ENCODE peak calls at places on chromosomes 11 and 22, in four cellular contexts. One of them, this sample, is unnamed. For H3K4me1, the result is how much of the 10 kb centered on the place peaks cover.

GRCh38 chr11:44977493-44977984 is 26.9 kb upstream of the TP53I11 start:
- DNase-seq in esophagus squamous epithelium: no peak
- DNase-seq in cardiac muscle cell: peak
- DNase-seq in tibial nerve: no peak
- DNase-seq in this sample: no peak

GRCh38 chr11:114886644-114887259 is 208.4 kb downstream of the NXPE2 start:
- DNase-seq in esophagus squamous epithelium: no peak
- DNase-seq in cardiac muscle cell: no peak
- DNase-seq in tibial nerve: no peak
- DNase-seq in this sample: no peak

GRCh38 chr11:122691751-122692150 is 36.2 kb downstream of the UBASH3B start:
- DNase-seq in esophagus squamous epithelium: no peak
- DNase-seq in cardiac muscle cell: no peak
- DNase-seq in tibial nerve: no peak
- DNase-seq in this sample: no peak

GRCh38 chr11:47731466-47731865 is 16.3 kb upstream of the AGBL2 start:
- DNase-seq in esophagus squamous epithelium: no peak
- DNase-seq in cardiac muscle cell: no peak
- DNase-seq in tibial nerve: no peak
- DNase-seq in this sample: no peak

GRCh38 chr22:32042924-32043323 is at the start of gene SLC5A1:
- DNase-seq in esophagus squamous epithelium: no peak
- DNase-seq in cardiac muscle cell: no peak
- DNase-seq in tibial nerve: no peak
- DNase-seq in this sample: no peak

GRCh38 chr11:44766972-44767278 is 40.2 kb downstream of the TSPAN18 start:
- DNase-seq in esophagus squamous epithelium: no peak
- DNase-seq in cardiac muscle cell: peak
- DNase-seq in tibial nerve: no peak
- DNase-seq in this sample: no peak

GRCh38 chr11:85950317-85951048 is 95.3 kb downstream of the CCDC83 start:
- DNase-seq in esophagus squamous epithelium: no peak
- DNase-seq in cardiac muscle cell: no peak
- DNase-seq in tibial nerve: no peak
- DNase-seq in this sample: peak

GRCh38 chr22:49946612-49947295 is 13.8 kb upstream of the PIM3 start:
- DNase-seq in esophagus squamous epithelium: no peak
- DNase-seq in cardiac muscle cell: no peak
- DNase-seq in tibial nerve: no peak
- DNase-seq in this sample: no peak

GRCh38 chr11:112320668-112321067 is 60.0 kb upstream of the PLET1 start:
- DNase-seq in esophagus squamous epithelium: no peak
- DNase-seq in cardiac muscle cell: peak
- DNase-seq in tibial nerve: peak
- DNase-seq in this sample: no peak

GRCh38 chr22:48919851-48920589 is 907.7 kb downstream of the BRD1 start:
- DNase-seq in esophagus squamous epithelium: no peak
- DNase-seq in cardiac muscle cell: no peak
- DNase-seq in tibial nerve: no peak
- DNase-seq in this sample: no peak

GRCh38 chr11:73322111-73322985 is 14.3 kb downstream of the ARHGEF17 start:
- DNase-seq in esophagus squamous epithelium: no peak
- DNase-seq in cardiac muscle cell: peak
- DNase-seq in tibial nerve: no peak
- DNase-seq in this sample: no peak

GRCh38 chr11:11420512-11420911 is 67.5 kb upstream of the CSNK2A3 start:
- DNase-seq in esophagus squamous epithelium: no peak
- DNase-seq in cardiac muscle cell: no peak
- DNase-seq in tibial nerve: no peak
- DNase-seq in this sample: no peak

GRCh38 chr11:8867035-8867434 is 44.0 kb upstream of the AKIP1 start:
- DNase-seq in esophagus squamous epithelium: no peak
- DNase-seq in cardiac muscle cell: peak
- DNase-seq in tibial nerve: no peak
- DNase-seq in this sample: no peak

GRCh38 chr11:12573707-12574106 is 100.5 kb upstream of the TEAD1 start:
- DNase-seq in esophagus squamous epithelium: no peak
- DNase-seq in cardiac muscle cell: no peak
- DNase-seq in tibial nerve: no peak
- DNase-seq in this sample: peak

GRCh38 chr11:21783954-21784353 is 408.9 kb upstream of the ANO5 start:
- DNase-seq in esophagus squamous epithelium: no peak
- DNase-seq in cardiac muscle cell: no peak
- DNase-seq in tibial nerve: no peak
- DNase-seq in this sample: no peak
- TF ChIP-seq CTCF in esophagus squamous epithelium: no peak
- TF ChIP-seq CTCF in cardiac muscle cell: no peak
- TF ChIP-seq CTCF in tibial nerve: no peak
- TF ChIP-seq CTCF in this sample: no peak

GRCh38 chr22:17087176-17088131 is 2.7 kb downstream of the IL17RA start:
- DNase-seq in esophagus squamous epithelium: no peak
- DNase-seq in cardiac muscle cell: peak
- DNase-seq in tibial nerve: no peak
- DNase-seq in this sample: no peak

GRCh38 chr22:17084554-17085276 is at the start of gene IL17RA:
- DNase-seq in esophagus squamous epithelium: peak
- DNase-seq in cardiac muscle cell: peak
- DNase-seq in tibial nerve: peak
- DNase-seq in this sample: peak

GRCh38 chr22:17086301-17086700 is 1.5 kb downstream of the IL17RA start:
- DNase-seq in esophagus squamous epithelium: no peak
- DNase-seq in cardiac muscle cell: no peak
- DNase-seq in tibial nerve: no peak
- DNase-seq in this sample: no peak

GRCh38 chr22:17085277-17086091 is 684 bp downstream of the IL17RA start:
- DNase-seq in esophagus squamous epithelium: no peak
- DNase-seq in cardiac muscle cell: no peak
- DNase-seq in tibial nerve: no peak
- DNase-seq in this sample: peak

GRCh38 chr22:17086750-17087149 is 1.9 kb downstream of the IL17RA start:
- DNase-seq in esophagus squamous epithelium: no peak
- DNase-seq in cardiac muscle cell: no peak
- DNase-seq in tibial nerve: no peak
- DNase-seq in this sample: no peak
- H3K4me3 ChIP-seq in esophagus squamous epithelium: no peak
- H3K4me3 ChIP-seq in cardiac muscle cell: no peak
- H3K4me3 ChIP-seq in tibial nerve: peak
- H3K4me3 ChIP-seq in this sample: no peak

GRCh38 chr22:24433001-24433867 is 5.8 kb downstream of the ADORA2A start:
- DNase-seq in esophagus squamous epithelium: no peak
- DNase-seq in cardiac muscle cell: no peak
- DNase-seq in tibial nerve: no peak
- DNase-seq in this sample: no peak
- H3K4me1 ChIP-seq in esophagus squamous epithelium: half or more
- H3K4me1 ChIP-seq in cardiac muscle cell: under half
- H3K4me1 ChIP-seq in tibial nerve: half or more
- H3K4me1 ChIP-seq in this sample: under half

DNA sequence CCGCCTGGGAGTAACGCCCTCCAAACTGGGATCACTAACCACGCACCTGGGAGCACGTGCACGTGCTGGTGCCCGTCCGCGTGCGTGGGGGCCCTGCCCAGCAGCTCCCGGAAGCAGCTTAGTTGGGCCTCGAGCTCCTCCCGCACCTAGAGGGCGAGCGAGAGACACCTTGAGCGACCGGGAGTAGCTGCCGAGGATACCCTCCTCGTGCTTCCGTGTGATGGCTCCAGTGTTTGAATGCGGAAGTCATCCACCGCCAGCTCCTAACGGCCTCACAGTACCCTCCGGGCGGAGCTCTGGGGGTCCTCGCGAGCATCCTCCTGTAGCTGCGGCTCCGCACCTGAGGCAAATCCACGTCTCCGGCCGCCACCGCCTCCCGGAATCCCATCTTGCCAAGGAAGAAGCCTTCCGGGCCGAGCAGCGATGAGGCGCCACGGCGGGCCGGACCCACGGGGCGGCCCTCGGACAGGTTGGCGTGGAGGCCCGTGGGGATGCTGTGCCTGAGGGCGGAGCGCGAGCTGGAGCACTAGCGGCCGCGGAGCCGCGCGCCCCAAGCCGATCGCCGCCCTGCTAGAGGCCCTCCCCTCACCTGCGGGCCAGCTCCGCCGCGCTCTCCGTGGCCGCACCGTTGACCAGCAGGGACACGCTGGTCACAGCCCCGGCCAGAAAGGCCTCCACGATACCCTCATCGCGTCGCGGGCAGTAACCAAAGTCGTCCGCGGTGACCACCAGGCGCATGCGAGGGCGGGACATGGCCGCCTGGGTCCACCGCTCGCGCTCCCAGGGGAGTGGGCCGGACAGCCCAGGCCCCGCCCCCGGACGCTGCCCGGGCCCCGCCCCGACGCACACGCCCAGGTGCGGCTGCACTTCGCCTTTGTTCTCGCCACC is at the start of gene YDJC:
- DNase-seq in esophagus squamous epithelium: peak
- DNase-seq in cardiac muscle cell: peak
- DNase-seq in tibial nerve: peak
- DNase-seq in this sample: peak
- TF ChIP-seq CTCF in esophagus squamous epithelium: peak
- TF ChIP-seq CTCF in cardiac muscle cell: peak
- TF ChIP-seq CTCF in tibial nerve: peak
- TF ChIP-seq CTCF in this sample: peak